ENCODE peak calls at places on chromosomes 16 and 17, in seven cellular contexts. F is activated CD4-positive, alpha-beta T cell treated with anti-CD3 and anti-CD28 coated beads, Interleukin-2, amount 50 U/mL, for 48 hours; S is germinal center; K is NCI-H187; M is KBM-7; T is LoVo; X is RPMI7951. Q is an unnamed sample.
A peak's percentile ranks its signal among the peaks of the same experiment; 100 is the strongest.

GRCh38 chr16:2514333-2515179 is 804 bp downstream of the ATP6V0C start:
- DNase-seq in F (peak; percentile 37), S (peak; percentile 43), K (no peak), M (no peak), T (no peak), X (no peak), Q (no peak)

GRCh38 chr16:23557779-23558330 is 328 bp downstream of the UBFD1 start:
- DNase-seq in F (peak; percentile 21), S (no peak), K (no peak), M (no peak), T (peak; percentile 5), X (peak; percentile 23), Q (peak; percentile 69)

GRCh38 chr16:2529961-2530628 is 1.1 kb downstream of the CEMP1 start:
- DNase-seq in F (no peak), S (no peak), K (no peak), M (no peak), T (no peak), X (no peak), Q (no peak)

GRCh38 chr16:1920727-1921155 is 2.5 kb upstream of the HS3ST6 start:
- DNase-seq in F (peak; percentile 26), S (no peak), K (peak; percentile 46), M (peak; percentile 63), T (no peak), X (no peak), Q (no peak)

GRCh38 chr16:5633845-5634440 is 536.3 kb upstream of the EEF2KMT start:
- DNase-seq in F (no peak), S (peak; percentile 22), K (no peak), M (peak; percentile 29), T (peak; percentile 14), X (peak; percentile 17), Q (no peak)

GRCh38 chr16:68395806-68396205 is 52.5 kb downstream of the SMPD3 start:
- DNase-seq in F (no peak), S (no peak), K (no peak), M (no peak), T (no peak), X (no peak), Q (no peak)

GRCh38 chr17:67824735-67825626 is at the start of gene BPTF:
- DNase-seq in F (peak; percentile 91), S (peak; percentile 86), K (peak; percentile 68), M (peak; percentile 94), T (peak; percentile 93), X (peak; percentile 84), Q (peak; percentile 96)

GRCh38 chr17:32006957-32007462 is at the start of gene LRRC37B:
- DNase-seq in F (peak; percentile 93), S (peak; percentile 88), K (peak; percentile 37), M (peak; percentile 96), T (peak; percentile 79), X (peak; percentile 66), Q (peak; percentile 95)

GRCh38 chr16:74291176-74291575 is 5.4 kb upstream of the PSMD7 start:
- DNase-seq in F (no peak), S (no peak), K (no peak), M (no peak), T (no peak), X (no peak), Q (no peak)

GRCh38 chr17:72976971-72977767 is 115.3 kb downstream of the SLC39A11 start:
- DNase-seq in F (no peak), S (peak; percentile 44), K (no peak), M (peak; percentile 26), T (peak; percentile 31), X (peak; percentile 87), Q (no peak)

GRCh38 chr16:28981517-28981916 is 3.3 kb upstream of the LAT start:
- DNase-seq in F (peak; percentile 79), S (peak; percentile 72), K (no peak), M (peak; percentile 67), T (no peak), X (peak; percentile 5), Q (no peak)

GRCh38 chr16:17744903-17745581 is 274.3 kb upstream of the XYLT1 start:
- DNase-seq in F (no peak), S (no peak), K (no peak), M (no peak), T (no peak), X (peak; percentile 15), Q (no peak)

GRCh38 chr16:69350536-69351133 is 951 bp downstream of the TMED6 start:
- DNase-seq in F (no peak), S (no peak), K (no peak), M (no peak), T (no peak), X (no peak), Q (no peak)

GRCh38 chr16:31271621-31272190 is 11.9 kb downstream of the ITGAM start:
- DNase-seq in F (no peak), S (no peak), K (no peak), M (no peak), T (no peak), X (no peak), Q (no peak)

GRCh38 chr16:11597268-11597690 is 10.6 kb upstream of the LITAF start:
- DNase-seq in F (no peak), S (no peak), K (no peak), M (peak; percentile 44), T (peak; percentile 46), X (peak; percentile 35), Q (no peak)

GRCh38 chr16:85417156-85417860 is 195.8 kb upstream of the GSE1 start:
- DNase-seq in F (no peak), S (no peak), K (no peak), M (no peak), T (no peak), X (no peak), Q (peak; percentile 49)

GRCh38 chr17:47896672-47897490 is 845 bp downstream of the SP2 start:
- DNase-seq in F (no peak), S (no peak), K (no peak), M (peak; percentile 9), T (no peak), X (no peak), Q (no peak)

GRCh38 chr17:77212833-77213777 is 72.3 kb downstream of the SEC14L1 start:
- DNase-seq in F (no peak), S (no peak), K (no peak), M (no peak), T (no peak), X (no peak), Q (peak; percentile 59)

GRCh38 chr16:28202147-28202746 is 9.5 kb downstream of the XPO6 start:
- DNase-seq in F (peak; percentile 50), S (no peak), K (no peak), M (peak; percentile 47), T (no peak), X (no peak), Q (no peak)

GRCh38 chr17:47945080-47945479 is 3.7 kb downstream of the PNPO start:
- DNase-seq in F (no peak), S (no peak), K (no peak), M (no peak), T (no peak), X (peak; percentile 3), Q (no peak)

GRCh38 chr16:4800290-4801041 is 2.0 kb downstream of the ROGDI start:
- DNase-seq in F (no peak), S (no peak), K (no peak), M (peak; percentile 72), T (no peak), X (no peak), Q (no peak)

GRCh38 chr16:23398987-23399805 is 53.8 kb downstream of the COG7 start:
- DNase-seq in F (no peak), S (no peak), K (no peak), M (no peak), T (no peak), X (no peak), Q (no peak)

GRCh38 chr17:80860101-80860671 is 131.5 kb upstream of the CHMP6 start:
- DNase-seq in F (no peak), S (no peak), K (no peak), M (no peak), T (no peak), X (no peak), Q (no peak)

GRCh38 chr17:62869885-62870580 is 61.9 kb upstream of the MARCHF10 start:
- DNase-seq in F (no peak), S (no peak), K (peak; percentile 82), M (no peak), T (no peak), X (peak; percentile 68), Q (no peak)

GRCh38 chr16:31081428-31082351 is 7.1 kb downstream of the PRSS53 start:
- DNase-seq in F (no peak), S (no peak), K (no peak), M (no peak), T (no peak), X (no peak), Q (no peak)

GRCh38 chr17:8029121-8029520 is 9.7 kb upstream of the ALOX15B start:
- DNase-seq in F (no peak), S (no peak), K (no peak), M (no peak), T (no peak), X (peak; percentile 92), Q (no peak)

GRCh38 chr17:42002792-42003301 is 14.4 kb downstream of the DNAJC7 start:
- DNase-seq in F (no peak), S (no peak), K (no peak), M (no peak), T (peak; percentile 30), X (peak; percentile 29), Q (no peak)

GRCh38 chr17:39622380-39623006 is 4.3 kb upstream of the PPP1R1B start:
- DNase-seq in F (peak; percentile 73), S (no peak), K (no peak), M (no peak), T (no peak), X (peak; percentile 54), Q (no peak)

GRCh38 chr17:56798916-56799315 is 34.8 kb downstream of the C17orf67 start:
- DNase-seq in F (no peak), S (no peak), K (no peak), M (peak; percentile 76), T (no peak), X (peak; percentile 44), Q (no peak)

GRCh38 chr17:49898547-49899490 is 51.0 kb upstream of the TAC4 start:
- DNase-seq in F (no peak), S (no peak), K (no peak), M (no peak), T (no peak), X (peak; percentile 20), Q (no peak)

GRCh38 chr16:59859606-59860402 is 1125.7 kb upstream of the GOT2 start:
- DNase-seq in F (no peak), S (no peak), K (no peak), M (no peak), T (no peak), X (no peak), Q (no peak)

GRCh38 chr16:85173981-85174751 is 61.9 kb upstream of the CIBAR2 start:
- DNase-seq in F (no peak), S (no peak), K (no peak), M (no peak), T (no peak), X (peak; percentile 80), Q (no peak)

GRCh38 chr16:69535123-69536050 is 30.4 kb upstream of the NFAT5 start:
- DNase-seq in F (no peak), S (no peak), K (no peak), M (no peak), T (no peak), X (peak; percentile 56), Q (no peak)

GRCh38 chr16:3115561-3115960 is 3.2 kb downstream of the ZNF205 start:
- DNase-seq in F (no peak), S (no peak), K (no peak), M (no peak), T (no peak), X (no peak), Q (no peak)

GRCh38 chr17:81722184-81723120 is 10.4 kb downstream of the SLC25A10 start:
- DNase-seq in F (no peak), S (no peak), K (no peak), M (no peak), T (peak; percentile 67), X (peak; percentile 56), Q (no peak)

GRCh38 chr16:11461595-11461990 is 116.3 kb downstream of the RMI2 start:
- DNase-seq in F (no peak), S (no peak), K (no peak), M (no peak), T (no peak), X (no peak), Q (no peak)

GRCh38 chr16:77951788-77952187 is 70.6 kb upstream of the CLEC3A start:
- DNase-seq in F (no peak), S (peak; percentile 19), K (peak; percentile 12), M (peak; percentile 25), T (peak; percentile 27), X (no peak), Q (no peak)

GRCh38 chr16:11862489-11862888 is 11.1 kb upstream of the RSL1D1 start:
- DNase-seq in F (no peak), S (no peak), K (no peak), M (no peak), T (no peak), X (no peak), Q (no peak)